ENCODE peak calls at places on chromosomes 4 and X, in six cellular contexts. Z is SHP77; R is activated CD8-positive, alpha-beta T cell treated with anti-CD3 and anti-CD28 coated beads for 36 hours; H is hippocampal formation; Y is breast epithelium; X is activated CD4-positive, alpha-beta T cell treated with anti-CD3 and anti-CD28 coated beads, Interleukin-2, amount 10 ng/mL, durations not matched to agents 7 days and 5 days. A is an unnamed sample.

GRCh38 chr4:87317527-87317926 is 5.2 kb downstream of the HSD17B13 start:
- DNase-seq in Z (no peak), R (no peak), H (no peak), Y (no peak), X (no peak), A (no peak)

GRCh38 chrX:48728653-48729052 is 32.1 kb downstream of the SUV39H1 start:
- DNase-seq in Z (no peak), R (no peak), H (no peak), Y (no peak), X (no peak), A (no peak)

GRCh38 chr4:80206541-80207171 is 9.4 kb downstream of the PRDM8 start:
- DNase-seq in Z (no peak), R (no peak), H (no peak), Y (no peak), X (no peak), A (no peak)

GRCh38 chrX:43974736-43975135 is 1.5 kb upstream of the NDP start:
- DNase-seq in Z (no peak), R (no peak), H (no peak), Y (no peak), X (no peak), A (no peak)

GRCh38 chr4:34108456-34108855 is 2135.9 kb downstream of the ARAP2 start:
- DNase-seq in Z (no peak), R (no peak), H (no peak), Y (no peak), X (no peak), A (no peak)

GRCh38 chr4:82787342-82787741 is 11.3 kb downstream of the SCD5 start:
- DNase-seq in Z (no peak), R (no peak), H (no peak), Y (no peak), X (no peak), A (no peak)

GRCh38 chr4:56828784-56829535 is 7.5 kb upstream of the SPINK2 start:
- DNase-seq in Z (no peak), R (no peak), H (no peak), Y (no peak), X (no peak), A (no peak)

GRCh38 chrX:45191383-45191782 is 9.3 kb downstream of the DIPK2B start:
- DNase-seq in Z (no peak), R (no peak), H (no peak), Y (no peak), X (no peak), A (no peak)

GRCh38 chrX:70592091-70592490 is 147.5 kb downstream of the DLG3 start:
- DNase-seq in Z (no peak), R (peak), H (no peak), Y (no peak), X (peak), A (no peak)

GRCh38 chr4:133775469-133775868 is 426.1 kb downstream of the PABPC4L start:
- DNase-seq in Z (no peak), R (no peak), H (no peak), Y (no peak), X (no peak), A (no peak)

GRCh38 chr4:158428242-158428641 is 93.4 kb upstream of the RXFP1 start:
- DNase-seq in Z (no peak), R (no peak), H (no peak), Y (no peak), X (no peak), A (no peak)

GRCh38 chr4:48698029-48698901 is 81.8 kb downstream of the FRYL start:
- DNase-seq in Z (no peak), R (no peak), H (no peak), Y (no peak), X (no peak), A (no peak)

GRCh38 chrX:71976753-71977152 is 66.1 kb downstream of the NHSL2 start:
- DNase-seq in Z (no peak), R (no peak), H (no peak), Y (no peak), X (no peak), A (no peak)

GRCh38 chrX:32673193-32673592 is 538.2 kb downstream of the DMD start:
- DNase-seq in Z (no peak), R (no peak), H (no peak), Y (no peak), X (no peak), A (peak)

GRCh38 chr4:123621072-123621705 is 224.6 kb downstream of the SPRY1 start:
- DNase-seq in Z (no peak), R (no peak), H (no peak), Y (no peak), X (no peak), A (peak)

GRCh38 chr4:38131371-38132139 is 171.4 kb downstream of the PTTG2 start:
- DNase-seq in Z (no peak), R (peak), H (no peak), Y (no peak), X (peak), A (no peak)

GRCh38 chr4:38788327-38788726 is 5.5 kb upstream of the TLR10 start:
- DNase-seq in Z (no peak), R (no peak), H (no peak), Y (no peak), X (no peak), A (no peak)

GRCh38 chr4:23966720-23967119 is 76.9 kb upstream of the PPARGC1A start:
- DNase-seq in Z (peak), R (no peak), H (no peak), Y (no peak), X (no peak), A (no peak)

GRCh38 chr4:138751290-138751689 is 264.3 kb upstream of the NOCT start:
- DNase-seq in Z (no peak), R (no peak), H (no peak), Y (no peak), X (no peak), A (no peak)

GRCh38 chrX:29431895-29432294 is 783.5 kb upstream of the MAGEB2 start:
- DNase-seq in Z (no peak), R (no peak), H (no peak), Y (no peak), X (no peak), A (no peak)

GRCh38 chr4:122152699-122153328 is 683 bp downstream of the BLTP1 start:
- DNase-seq in Z (peak), R (peak), H (peak), Y (peak), X (peak), A (peak)

GRCh38 chr4:88058295-88058694 is 50.9 kb downstream of the PKD2 start:
- DNase-seq in Z (no peak), R (no peak), H (no peak), Y (no peak), X (no peak), A (no peak)

GRCh38 chr4:185710487-185710995 is 101.5 kb downstream of the SORBS2 start:
- DNase-seq in Z (no peak), R (no peak), H (no peak), Y (peak), X (no peak), A (no peak)

GRCh38 chrX:83508526-83509245 is 596 bp downstream of the POU3F4 start:
- DNase-seq in Z (no peak), R (no peak), H (no peak), Y (no peak), X (no peak), A (no peak)

GRCh38 chrX:2159393-2159792 is 341.4 kb downstream of the DHRSX start:
- DNase-seq in Z (no peak), R (no peak), H (no peak), Y (no peak), X (no peak), A (no peak)

GRCh38 chr4:180116840-180117239 is 2126.4 kb upstream of the TENM3 start:
- DNase-seq in Z (no peak), R (no peak), H (no peak), Y (no peak), X (no peak), A (no peak)

GRCh38 chr4:151715881-151716280 is 44.9 kb downstream of the GATB start:
- DNase-seq in Z (no peak), R (no peak), H (no peak), Y (no peak), X (no peak), A (no peak)

GRCh38 chr4:71559957-71560541 is 221.2 kb downstream of the SLC4A4 start:
- DNase-seq in Z (no peak), R (no peak), H (no peak), Y (no peak), X (no peak), A (no peak)

GRCh38 chr4:87758278-87758677 is 41.1 kb upstream of the IBSP start:
- DNase-seq in Z (no peak), R (no peak), H (no peak), Y (no peak), X (no peak), A (no peak)

A was measured in midbrain.